ENCODE peak calls at places on chromosomes 13 and 19, in eight cellular contexts. H is tibial nerve, R is uterus, P is esophagus squamous epithelium, A is ovary, C is sigmoid colon, M is A549, T is spleen. U is an unnamed sample.

GRCh38 chr13:59024434-59024833 is 1139.3 kb downstream of the DIAPH3 start:
- DNase-seq in H (no peak), R (no peak), P (no peak), A (no peak), C (no peak), M (no peak), T (no peak), U (no peak)

GRCh38 chr19:46386996-46387712 is 26.2 kb downstream of the CCDC8 start:
- DNase-seq in H (no peak), R (no peak), P (no peak), A (no peak), C (peak; percentile 25), M (no peak), T (peak; percentile 56), U (peak; percentile 41)

GRCh38 chr13:67224148-67224846 is 5.8 kb downstream of the PCDH9 start:
- DNase-seq in H (peak; percentile 73), R (peak; percentile 43), P (no peak), A (peak; percentile 70), C (peak; percentile 92), M (peak; percentile 24), T (peak; percentile 85), U (peak; percentile 84)

GRCh38 chr13:49356224-49356623 is 87.6 kb downstream of the CAB39L start:
- DNase-seq in H (no peak), R (no peak), P (no peak), A (no peak), C (no peak), M (no peak), T (no peak), U (no peak)

GRCh38 chr19:39845621-39846175 is 481 bp downstream of the FBL start:
- DNase-seq in H (no peak), R (no peak), P (no peak), A (peak; percentile 30), C (no peak), M (peak; percentile 87), T (no peak), U (no peak)

GRCh38 chr13:74966814-74967213 is 515.2 kb downstream of the TBC1D4 start:
- DNase-seq in H (no peak), R (no peak), P (no peak), A (no peak), C (no peak), M (no peak), T (no peak), U (peak; percentile 60)

GRCh38 chr13:50277127-50277526 is 261.9 kb downstream of the KCNRG start:
- DNase-seq in H (no peak), R (no peak), P (no peak), A (no peak), C (no peak), M (no peak), T (no peak), U (no peak)

GRCh38 chr13:36515466-36515865 is 83.2 kb downstream of the CCNA1 start:
- DNase-seq in H (no peak), R (no peak), P (no peak), A (no peak), C (no peak), M (no peak), T (no peak), U (no peak)

GRCh38 chr19:35462476-35462953 is 14.5 kb downstream of the FFAR2 start:
- DNase-seq in H (no peak), R (no peak), P (no peak), A (no peak), C (no peak), M (no peak), T (no peak), U (no peak)

GRCh38 chr13:25462301-25463125 is 90.7 kb downstream of the ATP8A2 start:
- DNase-seq in H (no peak), R (no peak), P (no peak), A (no peak), C (no peak), M (no peak), T (no peak), U (no peak)

GRCh38 chr13:37225414-37226047 is 120.1 kb upstream of the CSNK1A1L start:
- DNase-seq in H (no peak), R (no peak), P (no peak), A (no peak), C (no peak), M (no peak), T (no peak), U (no peak)

GRCh38 chr19:46785054-46785979 is 3.1 kb downstream of the SLC1A5 start:
- DNase-seq in H (no peak), R (no peak), P (no peak), A (no peak), C (no peak), M (no peak), T (no peak), U (no peak)

GRCh38 chr19:45960595-45961235 is 12.9 kb downstream of the NOVA2 start:
- DNase-seq in H (no peak), R (no peak), P (no peak), A (no peak), C (no peak), M (no peak), T (no peak), U (no peak)

GRCh38 chr13:53138369-53139036 is 109.9 kb downstream of the OLFM4 start:
- DNase-seq in H (peak; percentile 67), R (peak; percentile 61), P (no peak), A (peak; percentile 41), C (peak; percentile 79), M (no peak), T (no peak), U (no peak)

GRCh38 chr13:23687614-23688013 is 117.4 kb downstream of the TNFRSF19 start:
- DNase-seq in H (no peak), R (no peak), P (no peak), A (no peak), C (no peak), M (no peak), T (no peak), U (no peak)

GRCh38 chr13:107185889-107186288 is 618.0 kb upstream of the ARGLU1 start:
- DNase-seq in H (no peak), R (no peak), P (no peak), A (no peak), C (no peak), M (no peak), T (no peak), U (no peak)

GRCh38 chr13:99386911-99387788 is 80.0 kb upstream of the GPR183 start:
- DNase-seq in H (peak; percentile 46), R (no peak), P (no peak), A (peak; percentile 39), C (no peak), M (peak; percentile 29), T (peak; percentile 94), U (no peak)

GRCh38 chr13:48185018-48185417 is 48.0 kb upstream of the ITM2B start:
- DNase-seq in H (no peak), R (no peak), P (no peak), A (no peak), C (no peak), M (no peak), T (no peak), U (no peak)

DNA sequence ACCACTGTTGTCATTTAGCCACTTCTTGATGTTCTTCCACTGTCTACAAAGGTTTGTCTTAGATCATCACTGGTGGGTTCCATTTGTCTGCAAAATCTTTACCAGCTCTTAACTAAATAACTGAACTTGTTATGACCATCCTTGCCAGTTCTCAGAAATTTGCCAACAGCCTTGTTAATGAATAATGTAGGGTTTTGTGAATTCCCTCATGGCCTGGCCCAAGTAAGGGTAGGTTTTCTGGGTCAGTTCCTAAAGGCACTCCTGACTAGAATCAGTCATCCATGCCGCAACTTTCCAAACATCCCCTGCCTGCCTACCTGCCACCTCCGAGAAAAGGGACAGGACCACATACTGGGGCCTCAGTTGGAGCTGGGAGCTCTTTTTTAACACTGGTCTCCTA is 4.0 kb downstream of the COL4A1 start:
- DNase-seq in H (no peak), R (peak; percentile 11), P (no peak), A (no peak), C (peak; percentile 29), M (no peak), T (no peak), U (no peak)
- TF ChIP-seq POLR2A in H (no peak), R (no peak), P (no peak), A (no peak), C (no peak), M (no peak), T (no peak), U (no peak)

GRCh38 chr19:50432658-50433057 is at the start of gene MYBPC2:
- DNase-seq in H (no peak), R (no peak), P (no peak), A (no peak), C (no peak), M (no peak), T (no peak), U (no peak)

GRCh38 chr19:50432221-50432626 is 468 bp upstream of the MYBPC2 start:
- DNase-seq in H (no peak), R (no peak), P (no peak), A (no peak), C (no peak), M (no peak), T (no peak), U (no peak)

GRCh38 chr19:50428768-50429463 is 3.8 kb upstream of the MYBPC2 start:
- DNase-seq in H (no peak), R (no peak), P (no peak), A (no peak), C (no peak), M (no peak), T (no peak), U (no peak)

GRCh38 chr19:50431343-50432220 is 1.1 kb upstream of the MYBPC2 start:
- DNase-seq in H (peak; percentile 78), R (peak; percentile 76), P (no peak), A (peak; percentile 84), C (peak; percentile 89), M (peak; percentile 90), T (peak; percentile 95), U (peak; percentile 80)

GRCh38 chr19:50430888-50431342 is 1.8 kb upstream of the MYBPC2 start:
- DNase-seq in H (no peak), R (no peak), P (no peak), A (no peak), C (no peak), M (no peak), T (no peak), U (no peak)
- H3K4me3 ChIP-seq in H (peak overlapping the region; percentile 78), R (peak overlapping the region; percentile 36), P (peak overlapping the region; percentile 63), A (peak overlapping the region; percentile 40), C (peak overlapping the region; percentile 51), M (peak overlapping the region; percentile 67), T (peak overlapping the region; percentile 48), U (peak overlapping the region; percentile 68)

GRCh38 chr19:57512845-57513244 is 13.1 kb downstream of the ZNF773 start:
- DNase-seq in H (no peak), R (no peak), P (no peak), A (no peak), C (no peak), M (no peak), T (no peak), U (no peak)
- H3K9me3 ChIP-seq in H (peaks cover 43% of the 10 kb centered on the region), R (no peaks in the 10 kb centered on the region), P (no peaks in the 10 kb centered on the region), A (no peaks in the 10 kb centered on the region), C (peaks cover 31% of the 10 kb centered on the region), M (peaks cover 87% of the 10 kb centered on the region), T (peaks cover 100% of the 10 kb centered on the region), U (no peaks in the 10 kb centered on the region)

DNA sequence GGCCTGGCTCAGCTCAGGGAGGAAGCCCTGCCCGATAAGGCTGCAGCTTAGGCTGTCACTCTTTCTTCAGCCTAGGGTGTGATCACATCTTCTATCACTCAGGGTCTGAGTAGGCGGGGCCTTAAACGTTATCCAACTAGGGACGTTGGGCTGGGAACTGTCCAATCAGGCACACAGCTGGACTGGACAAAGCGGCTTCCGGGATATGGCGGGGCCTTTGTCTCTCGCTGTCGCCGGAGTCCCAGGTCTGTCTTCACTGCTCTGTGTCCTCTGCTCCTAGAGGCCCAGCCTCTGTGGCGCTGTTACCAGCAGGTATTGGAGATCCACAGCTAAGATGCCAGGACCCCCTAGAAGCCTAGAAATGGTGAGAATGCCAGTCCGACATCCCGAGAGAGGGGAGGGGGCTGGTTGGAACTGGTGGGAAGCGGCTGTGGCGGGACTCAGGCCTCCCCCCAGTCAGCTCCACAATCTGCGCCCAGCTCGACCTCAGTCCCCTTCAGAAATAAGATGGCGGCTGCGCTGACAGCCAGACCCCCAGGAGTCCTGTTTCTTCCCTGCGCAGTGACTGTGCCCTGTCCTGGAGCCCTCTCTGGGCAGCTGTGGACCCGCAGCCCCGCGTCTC is at the start of gene ZNF254:
- DNase-seq in H (peak; percentile 93), R (peak; percentile 81), P (peak; percentile 42), A (peak; percentile 79), C (peak; percentile 94), M (peak; percentile 96), T (peak; percentile 95), U (peak; percentile 96)
- TF ChIP-seq POLR2A in H (peak; percentile 65), R (peak; percentile 43), P (no peak), A (no peak), C (peak; percentile 18), M (peak; percentile 81), T (no peak), U (no peak)

U was measured in heart left ventricle.